ENCODE peak calls at places on chromosomes 12 and 14, in four cellular contexts. S is fibroblast of lung, R is PC-3, T is heart right ventricle. Y is an unnamed sample.

GRCh38 chr12:19410211-19410610 is 29.1 kb upstream of the AEBP2 start:
- DNase-seq in S (no peak), R (no peak), T (no peak), Y (no peak)

GRCh38 chr14:52286659-52287649 is 19.5 kb downstream of the PTGDR start:
- DNase-seq in S (no peak), R (no peak), T (no peak), Y (no peak)

GRCh38 chr14:22002860-22003284 is 329.3 kb upstream of the OR4E1 start:
- DNase-seq in S (no peak), R (peak), T (no peak), Y (no peak)

GRCh38 chr12:101743724-101744472 is 4.6 kb upstream of the SYCP3 start:
- DNase-seq in S (no peak), R (no peak), T (no peak), Y (no peak)

GRCh38 chr12:46300906-46301305 is 32.1 kb upstream of the SLC38A1 start:
- DNase-seq in S (peak), R (no peak), T (peak), Y (no peak)

GRCh38 chr14:58643366-58643765 is 5.6 kb downstream of the DACT1 start:
- DNase-seq in S (no peak), R (no peak), T (no peak), Y (no peak)

GRCh38 chr12:102069707-102070106 is 7.9 kb upstream of the WASHC3 start:
- DNase-seq in S (no peak), R (no peak), T (no peak), Y (no peak)

GRCh38 chr12:106527356-106527755 is 55.4 kb upstream of the RFX4 start:
- DNase-seq in S (no peak), R (peak), T (no peak), Y (peak)

GRCh38 chr12:109385339-109386078 is 37.8 kb downstream of the MYO1H start:
- DNase-seq in S (peak), R (peak), T (no peak), Y (peak)

GRCh38 chr14:103499709-103500108 is 22.9 kb downstream of the CKB start:
- DNase-seq in S (no peak), R (no peak), T (no peak), Y (no peak)

GRCh38 chr14:33675415-33676130 is 275.3 kb downstream of the EGLN3 start:
- DNase-seq in S (no peak), R (peak), T (no peak), Y (no peak)

GRCh38 chr12:95541436-95541835 is 9.8 kb downstream of the USP44 start:
- DNase-seq in S (no peak), R (no peak), T (no peak), Y (no peak)

GRCh38 chr14:73743431-73743931 is 29.3 kb upstream of the PNMA1 start:
- DNase-seq in S (no peak), R (no peak), T (no peak), Y (no peak)
- TF ChIP-seq CTCF in S (no peak), R (no peak), T (no peak), Y (no peak)

GRCh38 chr12:104701756-104702155 is 245.0 kb downstream of the CHST11 start:
- DNase-seq in S (no peak), R (no peak), T (no peak), Y (no peak)
- H3K27ac ChIP-seq in S (no peak), R (no peak), T (no peak), Y (no peak)

GRCh38 chr12:93825501-93825888 is 148.3 kb downstream of the CRADD start:
- DNase-seq in S (no peak), R (no peak), T (no peak), Y (no peak)
- TF ChIP-seq CTCF in S (no peak), R (no peak), T (no peak), Y (no peak)

DNA sequence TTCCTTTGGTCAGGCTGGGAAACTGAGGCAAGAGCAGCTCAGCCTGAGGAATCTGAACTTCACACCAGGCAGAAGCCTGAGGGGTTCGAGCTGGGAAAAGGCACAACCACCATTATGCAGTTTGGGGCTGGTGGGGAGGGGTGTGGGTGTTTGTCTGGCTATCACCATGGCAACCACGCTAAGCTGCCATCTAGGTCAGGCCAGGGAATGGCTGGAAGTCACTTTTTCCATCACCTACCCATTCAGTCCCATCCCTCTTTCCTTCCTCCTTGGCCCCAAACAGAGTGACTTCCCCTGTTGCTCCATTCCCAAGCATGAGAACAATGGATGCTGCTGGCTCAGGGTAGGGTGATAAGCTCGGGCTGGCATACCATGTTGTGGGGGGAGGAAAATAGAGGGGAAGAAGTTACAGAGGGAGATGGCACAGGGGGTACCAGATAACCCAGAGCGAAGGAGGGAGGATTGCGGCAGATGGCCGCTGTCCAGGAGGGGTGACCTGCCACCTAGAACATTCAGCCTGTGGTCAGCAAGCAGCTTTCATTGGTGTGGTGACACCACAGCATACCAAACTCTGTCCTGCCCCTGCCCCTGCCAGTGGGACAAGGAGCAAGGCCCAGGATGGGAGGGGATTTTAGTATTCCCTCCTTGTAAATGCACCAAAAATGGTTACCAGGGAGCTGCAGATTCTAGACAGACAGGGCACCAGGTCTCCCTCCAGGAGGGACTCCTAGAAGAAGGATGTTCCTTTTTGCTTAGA is 36.4 kb upstream of the PLEKHG6 start:
- DNase-seq in S (no peak), R (peak), T (peak), Y (no peak)
- H3K27ac ChIP-seq in S (no peak), R (peak), T (peak), Y (no peak)

GRCh38 chr12:66063976-66064375 is 66.6 kb downstream of the LLPH start:
- DNase-seq in S (peak), R (no peak), T (no peak), Y (no peak)

GRCh38 chr12:66066929-66067281 is 63.6 kb downstream of the LLPH start:
- DNase-seq in S (no peak), R (no peak), T (no peak), Y (no peak)

GRCh38 chr12:66065146-66065545 is 65.4 kb downstream of the LLPH start:
- DNase-seq in S (peak), R (no peak), T (no peak), Y (no peak)

GRCh38 chr12:66065623-66066022 is 64.9 kb downstream of the LLPH start:
- DNase-seq in S (no peak), R (no peak), T (no peak), Y (peak)

GRCh38 chr12:66066071-66066928 is 64.2 kb downstream of the LLPH start:
- DNase-seq in S (peak), R (no peak), T (no peak), Y (peak)
- TF ChIP-seq CTCF in S (no peak), R (no peak), T (no peak), Y (peak)

GRCh38 chr14:75981826-75982723 is at the start of gene TGFB3:
- DNase-seq in S (peak), R (peak), T (peak), Y (peak)
- H3K27ac ChIP-seq in S (peak), R (peak), T (peak), Y (peak)

GRCh38 chr14:87883750-87884149 is 109.2 kb downstream of the GALC start:
- DNase-seq in S (no peak), R (no peak), T (no peak), Y (no peak)

DNA sequence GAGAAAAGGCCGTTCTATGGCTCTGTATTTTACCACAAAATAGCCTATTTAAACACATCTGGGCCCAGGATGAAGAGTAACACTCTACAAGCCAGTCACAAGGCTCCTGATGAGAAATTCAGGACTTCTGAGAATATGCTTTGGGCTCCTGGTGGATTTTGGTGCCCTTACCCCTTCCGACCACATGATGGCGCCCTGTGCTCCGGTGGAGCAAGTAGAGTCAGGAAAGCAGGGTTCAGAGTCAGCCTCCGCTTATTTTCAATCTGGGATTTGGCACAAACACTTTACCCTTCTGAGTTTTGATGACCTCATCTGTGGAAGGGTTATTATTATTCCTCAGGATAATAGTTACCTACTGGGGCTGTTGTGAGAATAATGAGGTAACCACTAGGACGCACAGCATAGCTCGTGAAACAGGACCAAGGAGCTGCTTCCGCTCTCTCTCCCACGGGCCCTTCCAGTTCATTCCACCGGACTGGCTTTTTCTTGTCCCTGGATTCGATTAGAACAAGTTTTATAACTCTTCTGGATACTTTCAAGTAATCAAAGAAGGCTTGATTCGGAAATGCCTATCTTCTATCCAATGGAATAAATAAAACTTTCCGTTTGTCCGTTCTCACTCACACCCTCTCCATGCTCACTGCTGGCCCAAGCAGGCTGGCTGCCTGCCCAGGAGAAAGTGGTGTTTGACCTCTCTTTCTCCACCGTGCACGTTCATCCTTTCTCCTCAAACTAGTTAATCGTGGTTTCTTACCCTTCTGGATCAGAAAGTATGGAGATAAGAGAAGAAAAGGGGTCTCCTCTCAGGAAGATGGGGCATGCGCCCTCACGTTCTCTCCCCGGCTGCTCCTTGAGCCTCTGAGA is 104.6 kb downstream of the GALC start:
- DNase-seq in S (peak), R (peak), T (peak), Y (no peak)
- TF ChIP-seq CTCF in S (peak), R (peak), T (peak), Y (peak)

GRCh38 chr14:69268223-69268622 is 8.3 kb downstream of the GALNT16 start:
- DNase-seq in S (peak), R (no peak), T (no peak), Y (peak)
- H3K27ac ChIP-seq in S (peak), R (no peak), T (peak), Y (peak)

Y was measured in brain microvascular endothelial cell.